ENCODE peak calls at places on chromosomes 3 and 15, in eight cellular contexts. L, N, O, G, T, U, E and P are unnamed samples.

GRCh38 chr3:48446425-48447193 is at the start of gene ATRIP:
- DNase-seq in E (peak), O (peak), T (peak), N (peak), L (peak), G (peak), U (peak), P (peak)

GRCh38 chr3:42734263-42734860 is 31.8 kb upstream of the HHATL start:
- DNase-seq in O (no peak), L (no peak), U (no peak), E (no peak), G (no peak), T (no peak), N (no peak), P (no peak)

GRCh38 chr3:100104817-100105413 is 9.4 kb downstream of the FILIP1L start:
- DNase-seq in N (no peak), E (no peak), T (no peak), O (no peak), L (no peak), G (no peak), U (no peak), P (no peak)

GRCh38 chr3:13160619-13161018 is 87.4 kb upstream of the IQSEC1 start:
- DNase-seq in N (no peak), T (no peak), O (no peak), E (no peak), G (no peak), U (no peak), L (no peak), P (no peak)

GRCh38 chr3:173958805-173959204 is 561.3 kb downstream of the NLGN1 start:
- DNase-seq in T (no peak), O (no peak), E (no peak), G (no peak), N (no peak), L (no peak), U (no peak), P (no peak)

GRCh38 chr15:67807141-67807540 is 18.2 kb upstream of the SKOR1 start:
- DNase-seq in O (no peak), T (no peak), N (no peak), E (no peak), U (no peak), G (no peak), L (no peak), P (no peak)

GRCh38 chr15:70160267-70160666 is 62.5 kb upstream of the TLE3 start:
- DNase-seq in O (peak), L (no peak), T (no peak), U (no peak), N (peak), E (peak), G (no peak), P (no peak)

GRCh38 chr15:52527898-52528464 is 699 bp downstream of the MYO5A start:
- DNase-seq in L (peak), O (peak), N (peak), U (peak), G (peak), T (no peak), E (no peak), P (no peak)

GRCh38 chr3:182837855-182838454 is 44.7 kb downstream of the ATP11B start:
- DNase-seq in T (no peak), U (peak), G (no peak), L (peak), E (peak), O (peak), N (no peak), P (no peak)
- TF ChIP-seq CTCF in T (peak), U (peak), G (peak), L (peak), E (peak), O (peak), N (peak), P (peak)

GRCh38 chr3:187259171-187259570 is 32.4 kb downstream of the MASP1 start:
- DNase-seq in L (no peak), U (no peak), T (no peak), N (no peak), O (no peak), G (no peak), E (no peak), P (no peak)

GRCh38 chr3:187255314-187255713 is 36.2 kb downstream of the MASP1 start:
- DNase-seq in E (no peak), N (no peak), L (no peak), O (no peak), U (no peak), G (no peak), T (no peak), P (no peak)

GRCh38 chr3:187257471-187257870 is 34.1 kb downstream of the MASP1 start:
- DNase-seq in T (no peak), O (no peak), L (no peak), N (no peak), E (no peak), U (no peak), G (no peak), P (no peak)

GRCh38 chr3:187252311-187252710 is 39.2 kb downstream of the MASP1 start:
- DNase-seq in O (no peak), U (peak), L (no peak), N (no peak), T (no peak), G (no peak), E (no peak), P (no peak)

GRCh38 chr3:187256217-187256616 is 35.3 kb downstream of the MASP1 start:
- DNase-seq in U (no peak), N (no peak), T (no peak), L (no peak), O (no peak), E (no peak), G (no peak), P (no peak)
- TF ChIP-seq CTCF in U (no peak), N (no peak), T (peak), L (no peak), O (peak), E (peak), G (no peak), P (no peak)

DNA sequence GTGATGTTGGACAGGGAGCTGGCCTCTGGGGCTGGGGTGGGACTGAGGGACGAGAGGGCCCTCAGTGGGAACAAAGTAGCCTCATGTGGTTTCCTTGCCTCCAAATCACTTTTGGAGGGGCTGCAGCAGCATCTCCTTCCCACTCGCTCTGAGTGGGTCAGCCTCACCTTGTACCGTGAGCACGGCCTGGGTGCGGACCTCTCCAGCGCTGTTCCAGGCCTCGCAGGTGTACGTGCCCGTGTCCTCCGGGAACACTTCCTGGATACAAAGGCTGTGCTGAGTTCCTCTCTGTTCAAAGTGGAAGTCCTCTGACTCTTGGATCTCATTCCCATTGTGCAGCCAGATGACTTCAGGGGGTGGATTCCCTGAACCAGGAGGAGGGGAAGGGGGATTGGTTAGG is 123.7 kb upstream of the HACD2 start:
- DNase-seq in L (no peak), G (no peak), T (no peak), E (no peak), N (no peak), U (no peak), O (no peak), P (no peak)
- TF ChIP-seq CTCF in L (no peak), G (no peak), T (no peak), E (no peak), N (no peak), U (no peak), O (no peak), P (no peak)

DNA sequence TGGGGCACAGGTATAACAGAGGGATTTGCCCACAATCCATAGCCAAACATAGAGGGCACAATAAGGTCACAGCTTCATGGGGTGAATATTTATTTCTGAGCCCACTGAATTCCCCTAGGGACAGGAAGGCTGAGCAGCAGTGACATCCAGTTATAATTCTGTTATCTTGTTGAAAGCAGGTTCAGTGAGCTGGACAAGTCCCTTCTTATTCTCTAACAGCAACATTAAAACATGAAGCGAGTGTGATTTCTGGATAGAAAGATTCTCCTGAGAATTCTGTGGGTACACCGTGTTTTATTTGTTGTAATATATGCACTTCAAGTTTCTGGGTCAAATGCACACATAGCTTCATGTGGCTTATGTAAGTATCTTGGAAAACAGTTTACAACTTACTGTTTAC is 538.3 kb downstream of the NAALADL2 start:
- DNase-seq in O (no peak), N (no peak), U (no peak), T (no peak), G (no peak), E (peak), L (no peak), P (no peak)
- TF ChIP-seq CTCF in O (no peak), N (no peak), U (no peak), T (no peak), G (no peak), E (no peak), L (no peak), P (no peak)

GRCh38 chr15:83123529-83123928 is 16.1 kb downstream of the TM6SF1 start:
- DNase-seq in O (no peak), N (no peak), L (no peak), T (no peak), E (no peak), G (no peak), U (no peak), P (no peak)
- TF ChIP-seq CTCF in O (no peak), N (no peak), L (no peak), T (no peak), E (no peak), G (no peak), U (no peak), P (no peak)

GRCh38 chr3:153165211-153165815 is 3.3 kb downstream of the RAP2B start:
- DNase-seq in T (no peak), U (peak), L (no peak), G (no peak), O (peak), N (no peak), E (peak), P (no peak)
- TF ChIP-seq CTCF in T (peak), U (peak), L (peak), G (peak), O (peak), N (peak), E (peak), P (peak)

DNA sequence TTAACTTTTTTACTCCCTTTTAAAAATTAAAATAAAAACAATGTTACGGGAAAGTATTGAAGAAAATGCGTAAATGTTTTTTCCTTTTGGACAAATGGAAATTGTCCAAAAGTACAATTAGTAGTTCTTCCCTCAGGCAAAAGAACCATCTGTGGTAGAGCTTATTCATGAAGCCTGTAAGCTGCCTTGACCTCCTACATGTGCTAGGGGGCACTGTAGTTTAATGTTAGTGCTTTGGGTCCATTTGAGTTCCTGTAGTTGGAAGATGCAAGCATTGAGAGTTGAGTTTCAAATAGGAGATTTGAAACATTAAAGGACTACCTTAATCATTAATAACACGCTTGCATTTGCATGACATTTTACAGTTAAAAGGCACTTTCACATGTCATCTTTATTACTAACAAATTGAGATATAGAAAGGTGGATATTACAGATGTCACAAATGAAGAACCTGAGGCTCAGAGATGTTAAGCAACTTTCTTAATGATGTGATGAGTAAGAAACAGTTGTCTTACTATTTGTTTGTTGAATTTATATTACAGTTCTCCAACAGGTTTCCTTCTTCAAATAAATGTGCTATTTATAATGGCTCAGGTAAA is 1.8 kb upstream of the ZNF385D start:
- DNase-seq in L (peak), O (peak), N (peak), U (peak), G (peak), T (no peak), E (peak), P (no peak)
- TF ChIP-seq CTCF in L (peak), O (peak), N (peak), U (peak), G (peak), T (peak), E (peak), P (peak)